ENCODE peak calls at places on chromosomes 7 and 10, in four cellular contexts. One of them, this sample, is unnamed.

GRCh38 chr7:85019778-85020177 is 167.1 kb downstream of the SEMA3D start:
- DNase-seq in NCI-H2081: no peak
- DNase-seq in Calu3: no peak
- DNase-seq in NCI-H1092: no peak
- DNase-seq in this sample: no peak

GRCh38 chr7:56079450-56080185 is 13.1 kb downstream of the PHKG1 start:
- DNase-seq in NCI-H2081: peak; percentile 96
- DNase-seq in Calu3: no peak
- DNase-seq in NCI-H1092: peak; percentile 87
- DNase-seq in this sample: no peak

GRCh38 chr10:71255817-71256660 is 43.7 kb downstream of the UNC5B start:
- DNase-seq in NCI-H2081: peak; percentile 89
- DNase-seq in Calu3: peak; percentile 51
- DNase-seq in NCI-H1092: peak; percentile 81
- DNase-seq in this sample: peak; percentile 29

GRCh38 chr7:28958235-28958945 is at the start of gene TRIL:
- DNase-seq in NCI-H2081: no peak
- DNase-seq in Calu3: no peak
- DNase-seq in NCI-H1092: peak; percentile 61
- DNase-seq in this sample: no peak

GRCh38 chr10:77510695-77511094 is 126.9 kb downstream of the KCNMA1 start:
- DNase-seq in NCI-H2081: no peak
- DNase-seq in Calu3: no peak
- DNase-seq in NCI-H1092: no peak
- DNase-seq in this sample: no peak

GRCh38 chr10:15660990-15661389 is 58.7 kb downstream of the ITGA8 start:
- DNase-seq in NCI-H2081: peak; percentile 29
- DNase-seq in Calu3: no peak
- DNase-seq in NCI-H1092: no peak
- DNase-seq in this sample: no peak

GRCh38 chr10:120396228-120396627 is 60.8 kb upstream of the PLPP4 start:
- DNase-seq in NCI-H2081: no peak
- DNase-seq in Calu3: no peak
- DNase-seq in NCI-H1092: no peak
- DNase-seq in this sample: no peak

GRCh38 chr10:7111574-7111973 is 299.3 kb downstream of the SFMBT2 start:
- DNase-seq in NCI-H2081: no peak
- DNase-seq in Calu3: no peak
- DNase-seq in NCI-H1092: no peak
- DNase-seq in this sample: no peak

GRCh38 chr10:80414126-80414898 is 6.0 kb downstream of the PRXL2A start:
- DNase-seq in NCI-H2081: peak; percentile 12
- DNase-seq in Calu3: no peak
- DNase-seq in NCI-H1092: peak; percentile 18
- DNase-seq in this sample: no peak

GRCh38 chr7:149856-150636 is 42.3 kb upstream of the FAM20C start:
- DNase-seq in NCI-H2081: no peak
- DNase-seq in Calu3: no peak
- DNase-seq in NCI-H1092: peak; percentile 26
- DNase-seq in this sample: no peak